ENCODE peak calls at places on chromosomes 12 and 14, in nine cellular contexts. Y is astrocyte of the cerebellum, Q is stomach, P is thyroid gland, V is GM12865, J is upper lobe of right lung, U is cardiac muscle cell, L is neural progenitor cell, S is LNCaP clone FGC. C is an unnamed sample.

GRCh38 chr12:59660921-59661597 is 65.2 kb downstream of the SLC16A7 start:
- DNase-seq in Y (no peak), Q (no peak), P (no peak), V (no peak), J (no peak), U (no peak), L (no peak), S (no peak), C (no peak)

GRCh38 chr12:50845021-50845647 is 2.4 kb downstream of the TMPRSS12 start:
- DNase-seq in Y (no peak), Q (no peak), P (no peak), V (no peak), J (no peak), U (no peak), L (no peak), S (no peak), C (no peak)

GRCh38 chr14:83561261-83561660 is 1968.7 kb upstream of the FLRT2 start:
- DNase-seq in Y (no peak), Q (no peak), P (no peak), V (no peak), J (peak), U (no peak), L (no peak), S (no peak), C (no peak)

GRCh38 chr12:89999699-90000505 is 291.3 kb upstream of the ATP2B1 start:
- DNase-seq in Y (no peak), Q (no peak), P (no peak), V (no peak), J (no peak), U (peak), L (no peak), S (no peak), C (no peak)

GRCh38 chr12:106112094-106112822 is 26.5 kb downstream of the NUAK1 start:
- DNase-seq in Y (no peak), Q (no peak), P (no peak), V (no peak), J (no peak), U (peak), L (no peak), S (no peak), C (no peak)

GRCh38 chr12:77734489-77734888 is 96.2 kb upstream of the NAV3 start:
- DNase-seq in Y (no peak), Q (no peak), P (no peak), V (no peak), J (no peak), U (peak), L (no peak), S (no peak), C (no peak)

GRCh38 chr12:78086553-78087362 is 256.1 kb downstream of the NAV3 start:
- DNase-seq in Y (no peak), Q (no peak), P (no peak), V (no peak), J (no peak), U (no peak), L (no peak), S (no peak), C (no peak)

GRCh38 chr14:79383031-79383430 is 828.3 kb downstream of the DIO2 start:
- DNase-seq in Y (no peak), Q (no peak), P (no peak), V (no peak), J (no peak), U (no peak), L (no peak), S (no peak), C (no peak)

GRCh38 chr12:15602051-15602672 is 187.0 kb downstream of the EPS8 start:
- DNase-seq in Y (no peak), Q (no peak), P (no peak), V (no peak), J (no peak), U (no peak), L (no peak), S (no peak), C (no peak)

GRCh38 chr14:29716150-29716549 is 211.5 kb downstream of the PRKD1 start:
- DNase-seq in Y (no peak), Q (no peak), P (no peak), V (no peak), J (no peak), U (peak), L (no peak), S (no peak), C (no peak)

GRCh38 chr14:38171197-38171596 is 36.5 kb upstream of the SSTR1 start:
- DNase-seq in Y (peak), Q (no peak), P (peak), V (no peak), J (no peak), U (no peak), L (no peak), S (no peak), C (no peak)

GRCh38 chr12:120468271-120468845 is 1.2 kb downstream of the SRSF9 start:
- DNase-seq in Y (peak), Q (peak), P (peak), V (peak), J (peak), U (peak), L (peak), S (no peak), C (peak)

GRCh38 chr12:110451263-110451662 is 1.1 kb upstream of the ARPC3 start:
- DNase-seq in Y (no peak), Q (no peak), P (no peak), V (no peak), J (no peak), U (no peak), L (no peak), S (no peak), C (no peak)

GRCh38 chr14:65131176-65131765 is 29.0 kb upstream of the MAX start:
- DNase-seq in Y (peak), Q (no peak), P (no peak), V (no peak), J (no peak), U (no peak), L (no peak), S (peak), C (no peak)

GRCh38 chr14:64956697-64957412 is 14.3 kb upstream of the GPX2 start:
- DNase-seq in Y (no peak), Q (no peak), P (no peak), V (no peak), J (peak), U (no peak), L (no peak), S (no peak), C (no peak)

GRCh38 chr12:40565029-40565633 is 127.1 kb upstream of the CNTN1 start:
- DNase-seq in Y (no peak), Q (no peak), P (no peak), V (no peak), J (no peak), U (no peak), L (no peak), S (no peak), C (no peak)

GRCh38 chr14:65229431-65230286 is 127.3 kb upstream of the MAX start:
- DNase-seq in Y (no peak), Q (peak), P (peak), V (peak), J (peak), U (peak), L (peak), S (no peak), C (no peak)

GRCh38 chr14:76776306-76777251 is 15.3 kb downstream of the VASH1 start:
- DNase-seq in Y (no peak), Q (no peak), P (no peak), V (no peak), J (no peak), U (no peak), L (peak), S (no peak), C (no peak)

GRCh38 chr14:21244546-21244945 is 24.7 kb downstream of the HNRNPC start:
- DNase-seq in Y (no peak), Q (no peak), P (no peak), V (no peak), J (no peak), U (peak), L (no peak), S (no peak), C (no peak)

GRCh38 chr12:14937689-14938088 is 648 bp downstream of the ERP27 start:
- DNase-seq in Y (no peak), Q (no peak), P (no peak), V (peak), J (no peak), U (no peak), L (no peak), S (no peak), C (no peak)

GRCh38 chr14:74965770-74966153 is 10.4 kb upstream of the PGF start:
- DNase-seq in Y (no peak), Q (no peak), P (no peak), V (no peak), J (no peak), U (peak), L (no peak), S (no peak), C (no peak)

DNA sequence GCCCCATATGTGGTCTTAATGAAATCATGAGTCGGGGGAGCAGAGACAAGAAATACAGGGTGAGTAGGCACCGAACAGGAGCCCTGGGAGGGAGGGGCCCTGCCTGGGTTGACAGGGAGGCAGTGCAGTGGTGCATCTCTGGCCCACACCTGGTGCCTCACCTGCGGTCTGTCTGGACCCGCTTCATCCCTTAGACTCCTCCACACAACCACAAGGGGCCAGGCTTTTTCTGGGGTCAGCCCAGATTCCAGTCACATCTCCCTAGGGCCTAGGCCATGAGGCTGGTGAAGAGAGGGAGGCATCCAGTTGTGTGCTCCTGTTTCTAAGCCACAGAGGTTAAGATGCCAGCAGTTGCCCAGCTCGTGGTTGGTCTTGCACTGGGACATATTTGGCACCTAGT is 343.3 kb upstream of the FKBP4 start:
- DNase-seq in Y (no peak), Q (no peak), P (no peak), V (no peak), J (no peak), U (no peak), L (no peak), S (no peak), C (no peak)
- TF ChIP-seq CTCF in Y (no peak), Q (no peak), P (no peak), V (no peak), J (no peak), U (no peak), L (no peak), S (no peak), C (no peak)

GRCh38 chr12:124295431-124296058 is 652 bp downstream of the RFLNA start:
- DNase-seq in Y (no peak), Q (no peak), P (no peak), V (no peak), J (no peak), U (no peak), L (peak), S (no peak), C (no peak)
- H3K4me3 ChIP-seq in Y (peak), Q (peak), P (no peak), V (no peak), J (peak), U (peak), L (peak), S (no peak), C (no peak)

GRCh38 chr12:122345042-122345441 is 77.4 kb downstream of the CLIP1 start:
- DNase-seq in Y (no peak), Q (no peak), P (no peak), V (no peak), J (no peak), U (no peak), L (no peak), S (no peak), C (no peak)
- TF ChIP-seq CTCF in Y (no peak), Q (no peak), P (no peak), V (no peak), J (no peak), U (no peak), L (no peak), S (no peak), C (no peak)

GRCh38 chr12:31387466-31387865 is 61.5 kb upstream of the SINHCAF start:
- DNase-seq in Y (no peak), Q (no peak), P (no peak), V (no peak), J (no peak), U (no peak), L (peak), S (no peak), C (no peak)
- H3K4me3 ChIP-seq in Y (no peak), Q (no peak), P (no peak), V (no peak), J (no peak), U (no peak), L (no peak), S (no peak), C (no peak)

DNA sequence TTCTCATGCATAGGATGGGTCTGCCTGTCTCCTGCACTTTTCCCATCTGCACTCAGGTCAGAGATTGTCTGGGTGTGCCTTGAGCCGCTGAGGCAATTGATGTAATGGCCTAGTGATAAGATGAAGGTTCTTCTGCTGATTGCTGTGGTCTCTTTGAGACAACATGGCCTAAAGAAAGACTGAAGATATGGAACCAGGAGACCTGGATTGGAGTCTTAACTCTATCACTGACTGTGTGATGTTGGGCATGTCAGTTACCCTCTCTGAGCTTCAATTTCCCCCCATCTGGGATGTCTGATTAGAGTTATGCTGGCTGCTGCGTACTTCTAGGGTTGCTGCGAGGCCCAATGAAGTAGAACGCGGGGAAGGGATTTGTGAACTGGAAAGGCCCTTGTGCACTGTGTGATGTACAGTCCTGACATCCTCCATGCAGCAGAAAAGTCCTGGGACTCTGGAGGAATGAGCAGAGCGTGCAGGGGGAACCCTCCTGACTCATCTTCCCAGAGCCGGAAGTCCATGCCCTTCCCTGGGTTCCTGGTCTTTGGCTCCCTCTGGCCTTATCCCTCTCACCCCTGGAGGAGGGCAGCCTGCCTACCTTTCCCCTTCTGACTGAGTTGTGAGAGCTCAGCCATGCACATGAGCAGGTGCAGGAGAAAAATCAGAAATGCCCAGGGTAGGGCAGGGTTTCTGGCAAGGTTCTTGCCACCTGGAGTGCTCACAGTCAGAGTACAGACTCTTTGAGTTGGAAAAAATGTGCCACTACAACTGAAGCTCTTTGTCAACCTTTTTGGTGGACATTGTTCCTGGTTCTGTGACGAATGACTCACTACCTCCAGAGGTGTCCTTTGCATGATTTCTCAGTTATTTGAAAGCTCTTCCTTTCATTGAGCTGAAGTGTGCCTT is 21.1 kb downstream of the PLEKHD1 start:
- DNase-seq in Y (no peak), Q (no peak), P (peak), V (no peak), J (peak), U (no peak), L (no peak), S (no peak), C (no peak)
- TF ChIP-seq CTCF in Y (no peak), Q (no peak), P (no peak), V (no peak), J (no peak), U (no peak), L (no peak), S (no peak), C (no peak)

DNA sequence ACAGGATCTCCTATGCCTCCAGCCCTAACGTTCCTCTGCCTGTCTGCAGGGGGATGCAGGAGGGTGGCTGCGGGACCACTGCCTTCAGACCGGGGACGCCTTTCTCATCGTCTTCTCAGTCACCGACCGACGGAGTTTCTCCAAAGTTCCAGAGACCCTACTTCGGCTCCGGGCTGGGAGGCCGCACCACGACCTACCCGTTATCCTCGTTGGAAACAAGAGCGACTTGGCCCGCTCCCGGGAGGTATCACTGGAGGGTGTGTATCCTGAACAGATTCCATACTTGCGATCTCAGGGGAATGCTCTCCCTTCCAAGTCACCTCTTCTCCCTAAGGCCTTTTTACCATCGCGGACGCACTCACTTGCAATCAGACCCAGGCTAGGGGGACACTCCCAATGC is 3.0 kb downstream of the REM2 start:
- DNase-seq in Y (no peak), Q (no peak), P (no peak), V (no peak), J (no peak), U (no peak), L (no peak), S (no peak), C (no peak)
- H3K4me3 ChIP-seq in Y (peak), Q (peak), P (no peak), V (peak), J (peak), U (peak), L (peak), S (peak), C (peak)

C was measured in GM06990.